ENCODE peak calls at places on chromosome 9, in nine cellular contexts. I is CD4-positive, alpha-beta T cell; V is fibroblast of pulmonary artery; J is A549; W is AG09319; H is left ventricle myocardium inferior; Y is IMR-90; E is heart right ventricle; D is cardiac fibroblast. R is an unnamed sample.

GRCh38 chr9:137044502-137045177 is 1.3 kb downstream of the NPDC1 start:
- DNase-seq in E (no peak), W (no peak), V (no peak), I (no peak), H (no peak), Y (no peak), D (no peak), J (no peak), R (peak; percentile 97)

GRCh38 chr9:129458663-129459549 is 162.0 kb downstream of the C9orf50 start:
- DNase-seq in V (no peak), I (peak; percentile 19), E (peak; percentile 67), W (no peak), D (no peak), H (peak; percentile 54), Y (no peak), J (no peak), R (peak; percentile 90)

GRCh38 chr9:96169901-96170300 is 132.1 kb downstream of the HSD17B3 start:
- DNase-seq in H (no peak), V (no peak), Y (no peak), W (no peak), J (peak; percentile 80), I (no peak), D (no peak), E (no peak), R (no peak)

GRCh38 chr9:116391306-116391900 is 237.8 kb downstream of the PAPPA start:
- DNase-seq in D (peak; percentile 70), J (no peak), E (no peak), Y (peak; percentile 83), W (no peak), V (peak; percentile 48), H (no peak), I (no peak), R (no peak)

GRCh38 chr9:30172206-30172605 is 2212.2 kb upstream of the ACO1 start:
- DNase-seq in H (no peak), E (no peak), I (no peak), J (no peak), V (no peak), Y (no peak), W (no peak), D (no peak), R (no peak)

GRCh38 chr9:128211551-128212281 is 8.5 kb downstream of the DNM1 start:
- DNase-seq in W (no peak), H (no peak), D (no peak), J (peak; percentile 90), V (no peak), E (no peak), Y (no peak), I (no peak), R (peak; percentile 41)

GRCh38 chr9:133264235-133264764 is 10.7 kb downstream of the ABO start:
- DNase-seq in V (no peak), Y (no peak), H (no peak), I (no peak), D (no peak), J (no peak), E (no peak), W (no peak), R (peak; percentile 31)

GRCh38 chr9:110105107-110105506 is 102.9 kb downstream of the C9orf152 start:
- DNase-seq in W (no peak), I (no peak), E (no peak), D (peak; percentile 75), V (peak; percentile 89), H (no peak), J (no peak), Y (peak; percentile 90), R (peak; percentile 38)

GRCh38 chr9:108002296-108003056 is 512.9 kb upstream of the KLF4 start:
- DNase-seq in D (peak; percentile 34), E (no peak), J (no peak), H (no peak), Y (peak; percentile 66), V (peak; percentile 69), I (no peak), W (peak; percentile 11), R (no peak)

GRCh38 chr9:126131066-126132010 is 195.3 kb upstream of the MVB12B start:
- DNase-seq in Y (no peak), E (no peak), V (no peak), W (no peak), D (no peak), I (no peak), H (no peak), J (no peak), R (no peak)

GRCh38 chr9:2307480-2307879 is 292.3 kb downstream of the SMARCA2 start:
- DNase-seq in H (no peak), I (no peak), E (no peak), W (peak; percentile 38), Y (peak; percentile 33), V (peak; percentile 33), D (peak; percentile 70), J (peak; percentile 8), R (no peak)

DNA sequence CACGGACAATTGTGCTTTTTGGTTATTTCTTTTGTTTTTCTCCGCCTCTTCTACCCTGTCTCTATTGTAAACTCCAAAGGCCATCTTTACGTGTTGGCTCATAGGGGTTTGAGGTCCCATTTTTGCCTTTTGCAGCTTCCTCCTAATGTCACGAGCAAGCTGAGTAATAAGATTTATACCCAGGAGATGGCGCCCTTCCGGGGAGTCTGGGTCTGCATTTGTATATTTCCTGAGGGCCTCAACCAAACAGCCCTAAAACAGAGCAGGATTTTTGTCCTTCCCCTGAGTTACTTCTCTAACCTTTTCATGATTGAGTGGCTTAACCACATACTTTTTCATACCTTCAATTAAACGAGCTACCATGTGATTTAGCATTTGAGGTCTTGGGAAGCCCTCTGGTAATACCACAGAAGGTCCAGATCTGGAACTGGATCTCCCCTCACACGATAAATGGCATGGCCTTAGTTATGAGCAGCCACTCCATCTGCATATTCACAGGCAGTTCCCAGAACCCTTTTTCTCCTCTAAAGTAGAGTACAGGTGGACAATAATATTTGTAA is 11.2 kb upstream of the CFAP95 start:
- DNase-seq in W (no peak), I (no peak), E (no peak), D (peak; percentile 63), Y (peak; percentile 21), J (no peak), V (peak; percentile 57), H (no peak), R (peak; percentile 68)
- TF ChIP-seq CTCF in W (peak; percentile 27), I (peak; percentile 35), E (no peak), D (peak; percentile 53), Y (peak; percentile 50), J (no peak), V (peak; percentile 50), H (no peak), R (peak; percentile 73)

GRCh38 chr9:18185196-18185595 is 288.8 kb upstream of the ADAMTSL1 start:
- DNase-seq in J (no peak), D (no peak), H (no peak), Y (no peak), W (no peak), V (no peak), E (no peak), I (no peak), R (no peak)

GRCh38 chr9:18194316-18194715 is 279.6 kb upstream of the ADAMTSL1 start:
- DNase-seq in J (no peak), E (no peak), D (peak; percentile 3), V (no peak), Y (peak; percentile 2), H (no peak), W (no peak), I (no peak), R (no peak)

GRCh38 chr9:18189876-18190670 is 283.9 kb upstream of the ADAMTSL1 start:
- DNase-seq in V (no peak), W (no peak), D (peak; percentile 3), I (no peak), J (no peak), Y (peak; percentile 38), E (no peak), H (no peak), R (no peak)

GRCh38 chr9:18195223-18195622 is 278.7 kb upstream of the ADAMTSL1 start:
- DNase-seq in J (no peak), W (no peak), Y (no peak), D (no peak), E (no peak), I (no peak), V (no peak), H (no peak), R (no peak)

DNA sequence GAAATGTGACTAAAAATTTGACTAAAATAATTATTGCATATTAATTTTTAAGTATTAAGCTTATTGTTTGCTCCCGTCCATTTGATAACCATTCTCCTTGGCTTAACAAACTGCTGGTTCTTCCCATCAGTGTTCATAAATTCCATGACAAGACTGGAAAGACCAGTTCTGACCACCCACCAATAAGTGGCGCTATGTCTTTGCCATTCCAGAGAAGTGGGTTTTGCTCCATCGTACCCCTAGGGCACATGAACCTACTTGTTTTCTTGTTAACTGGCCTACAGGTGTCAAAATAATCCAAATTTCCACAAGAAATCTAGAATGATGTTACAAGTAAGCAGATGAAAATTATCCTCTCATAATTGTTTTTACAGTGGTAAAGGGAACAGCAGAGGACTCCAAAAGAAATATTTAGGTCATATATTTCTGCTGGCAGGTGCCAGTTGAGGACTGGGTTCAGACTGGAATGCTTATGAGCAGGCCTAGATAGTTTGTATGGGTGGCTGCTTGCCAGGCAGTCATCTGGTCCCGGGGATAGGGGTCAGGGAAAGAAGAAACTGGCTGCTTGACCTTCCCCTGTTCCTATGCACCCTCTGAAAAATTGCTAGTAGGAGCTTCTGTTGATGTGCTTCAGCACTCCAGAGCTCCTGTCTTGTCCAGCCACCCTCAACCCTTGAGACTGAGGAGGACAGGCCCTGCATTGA is 283.1 kb upstream of the ADAMTSL1 start:
- DNase-seq in I (no peak), V (no peak), D (peak; percentile 2), E (no peak), Y (no peak), W (no peak), J (no peak), H (no peak), R (no peak)
- TF ChIP-seq CTCF in I (no peak), V (no peak), D (no peak), E (no peak), Y (no peak), W (no peak), J (no peak), H (no peak), R (no peak)

DNA sequence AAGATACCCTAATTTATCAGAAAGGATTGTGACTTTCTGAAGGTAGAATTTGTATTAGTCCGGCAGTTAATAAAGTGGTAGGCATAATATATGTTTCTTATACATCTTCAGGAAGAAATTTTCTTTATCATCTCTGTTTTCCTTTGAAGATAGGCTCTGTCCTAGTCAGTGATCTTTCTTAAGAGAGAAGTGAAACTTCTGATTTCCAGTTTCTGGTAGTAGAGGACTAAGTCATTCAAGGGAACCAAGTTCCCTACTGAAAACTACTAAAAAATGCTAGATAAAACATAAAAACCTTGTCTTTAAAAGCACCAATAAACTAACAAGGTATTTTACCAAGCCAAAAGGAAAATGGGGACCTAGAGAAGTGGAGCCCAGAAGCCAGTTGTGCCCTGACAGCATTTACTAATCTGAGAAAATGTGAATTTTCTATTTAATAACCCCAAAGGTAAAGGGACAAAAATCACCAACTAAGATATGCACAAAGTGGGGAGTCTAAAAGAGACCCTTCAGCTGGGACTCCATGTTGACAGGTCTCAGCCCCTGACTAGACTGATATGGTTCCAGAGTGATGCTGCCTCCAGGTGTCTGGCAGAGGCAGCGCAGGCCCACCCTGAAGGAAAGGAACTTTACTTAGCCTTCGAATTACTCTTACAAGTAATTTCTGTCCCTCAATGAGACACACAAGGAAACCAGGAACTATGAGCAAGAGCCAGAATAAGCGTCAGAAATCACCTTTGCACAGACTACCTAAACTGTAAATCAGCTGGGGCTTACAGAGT is 72.7 kb downstream of the FAM78A start:
- DNase-seq in J (no peak), W (no peak), D (no peak), I (no peak), E (no peak), H (no peak), V (no peak), Y (no peak), R (no peak)
- TF ChIP-seq CTCF in J (no peak), W (peak; percentile 6), D (peak; percentile 30), I (peak; percentile 17), E (peak; percentile 11), H (peak; percentile 17), V (peak; percentile 29), Y (peak; percentile 25), R (peak; percentile 32)

GRCh38 chr9:134375430-134376385 is 49.5 kb downstream of the RXRA start:
- DNase-seq in D (no peak), W (no peak), I (no peak), E (peak; percentile 59), H (peak; percentile 75), Y (no peak), V (peak; percentile 30), J (peak; percentile 33), R (peak; percentile 96)
- TF ChIP-seq CTCF in D (no peak), W (no peak), I (no peak), E (no peak), H (peak; percentile 7), Y (no peak), V (no peak), J (no peak), R (no peak)